ENCODE peak calls at places on chromosome 10, in nine cellular contexts. L, Z, N, B, Q, A, X, U and O are unnamed samples. For H3K9me3, the result is how much of the 10 kb centered on the place peaks cover.

GRCh38 chr10:118732253-118733194 is 22.2 kb downstream of the CACUL1 start:
- DNase-seq in Z (no peak), A (no peak), U (no peak), Q (no peak), N (no peak), L (no peak), B (no peak), X (no peak), O (no peak)

GRCh38 chr10:110013615-110014293 is 6.0 kb downstream of the ADD3 start:
- DNase-seq in L (no peak), X (no peak), U (no peak), N (no peak), A (no peak), Q (peak), B (no peak), Z (peak), O (no peak)

GRCh38 chr10:30857803-30858202 is 173.9 kb downstream of the ZNF438 start:
- DNase-seq in U (peak), L (peak), Q (no peak), X (no peak), N (no peak), B (no peak), Z (peak), A (peak), O (no peak)

GRCh38 chr10:71039551-71039950 is 151.2 kb upstream of the PCBD1 start:
- DNase-seq in Q (no peak), N (no peak), B (peak), A (no peak), L (no peak), X (no peak), Z (no peak), U (no peak), O (no peak)

GRCh38 chr10:112977294-112977951 is 27.4 kb downstream of the TCF7L2 start:
- DNase-seq in B (no peak), L (no peak), Z (no peak), U (no peak), Q (no peak), A (no peak), X (no peak), N (no peak), O (no peak)

GRCh38 chr10:83983578-83984255 is 155.6 kb upstream of the GHITM start:
- DNase-seq in U (no peak), B (no peak), L (no peak), N (no peak), X (peak), Q (no peak), Z (peak), A (no peak), O (no peak)

GRCh38 chr10:104277785-104278184 is 8.8 kb downstream of the GSTO2 start:
- DNase-seq in Z (no peak), U (no peak), X (no peak), Q (no peak), A (no peak), L (no peak), B (no peak), N (no peak), O (no peak)

GRCh38 chr10:14056545-14057332 is 274.0 kb downstream of the FRMD4A start:
- DNase-seq in A (no peak), B (no peak), Z (no peak), Q (no peak), X (no peak), N (peak), U (no peak), L (peak), O (no peak)

GRCh38 chr10:108352771-108353170 is 1188.3 kb upstream of the SORCS1 start:
- DNase-seq in N (no peak), Z (no peak), Q (no peak), B (no peak), U (no peak), X (no peak), A (no peak), L (no peak), O (no peak)

GRCh38 chr10:52488606-52489485 is 174.8 kb downstream of the DKK1 start:
- DNase-seq in Z (peak), X (peak), A (no peak), U (no peak), N (peak), L (peak), B (no peak), Q (no peak), O (no peak)

GRCh38 chr10:91140995-91141549 is 79.4 kb upstream of the PCGF5 start:
- DNase-seq in N (no peak), Q (no peak), X (no peak), A (no peak), B (no peak), L (no peak), Z (no peak), U (no peak), O (no peak)

GRCh38 chr10:125407557-125407956 is 247.2 kb upstream of the CTBP2 start:
- DNase-seq in U (no peak), B (no peak), Z (no peak), X (no peak), Q (no peak), N (no peak), A (no peak), L (no peak), O (no peak)

GRCh38 chr10:104784452-104784851 is 143.4 kb downstream of the SORCS3 start:
- DNase-seq in X (no peak), A (no peak), N (no peak), Q (no peak), U (no peak), B (no peak), L (no peak), Z (no peak), O (no peak)

GRCh38 chr10:11113156-11113555 is 95.5 kb downstream of the CELF2 start:
- DNase-seq in X (no peak), B (no peak), A (no peak), Z (no peak), Q (peak), N (no peak), U (no peak), L (no peak), O (no peak)

DNA sequence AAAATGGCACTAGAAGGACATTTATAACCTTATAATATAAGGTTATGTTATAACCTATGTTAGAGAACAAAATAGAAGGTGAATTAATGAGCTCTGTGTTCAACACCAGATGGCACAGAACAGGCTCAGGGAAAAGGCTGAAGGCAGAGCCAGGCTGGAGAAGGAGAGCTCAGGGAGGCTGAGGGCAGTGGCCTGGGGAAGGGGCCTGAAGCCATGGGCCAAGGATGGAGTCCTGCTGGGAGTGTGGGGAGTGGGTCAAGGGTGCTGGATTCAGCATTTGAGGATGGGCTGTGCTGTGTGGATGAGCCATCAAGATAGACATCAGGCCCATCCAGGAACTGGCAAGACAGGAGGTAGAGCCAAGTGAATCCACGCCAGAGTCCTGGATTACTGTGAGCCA is 218.8 kb downstream of the ZNF248 start:
- DNase-seq in X (no peak), U (no peak), B (no peak), N (no peak), L (no peak), Q (no peak), A (no peak), Z (no peak), O (no peak)
- H3K9me3 ChIP-seq in X (under half), U (under half), B (under half), N (under half), L (under half), Q (under half), A (under half), Z (under half), O (under half)

GRCh38 chr10:116850058-116850611 is 836 bp downstream of the ENO4 start:
- DNase-seq in N (no peak), A (no peak), L (no peak), Q (no peak), B (no peak), Z (no peak), X (no peak), U (no peak), O (no peak)
- H3K9me3 ChIP-seq in N (under half), A (under half), L (under half), Q (under half), B (under half), Z (under half), X (under half), U (under half), O (under half)

GRCh38 chr10:131810036-131810804 is 90.6 kb upstream of the PPP2R2D start:
- DNase-seq in L (no peak), B (no peak), U (no peak), A (no peak), X (no peak), Z (no peak), N (no peak), Q (no peak), O (no peak)
- H3K9me3 ChIP-seq in L (under half), B (under half), U (under half), A (under half), X (under half), Z (under half), N (under half), Q (under half), O (under half)

DNA sequence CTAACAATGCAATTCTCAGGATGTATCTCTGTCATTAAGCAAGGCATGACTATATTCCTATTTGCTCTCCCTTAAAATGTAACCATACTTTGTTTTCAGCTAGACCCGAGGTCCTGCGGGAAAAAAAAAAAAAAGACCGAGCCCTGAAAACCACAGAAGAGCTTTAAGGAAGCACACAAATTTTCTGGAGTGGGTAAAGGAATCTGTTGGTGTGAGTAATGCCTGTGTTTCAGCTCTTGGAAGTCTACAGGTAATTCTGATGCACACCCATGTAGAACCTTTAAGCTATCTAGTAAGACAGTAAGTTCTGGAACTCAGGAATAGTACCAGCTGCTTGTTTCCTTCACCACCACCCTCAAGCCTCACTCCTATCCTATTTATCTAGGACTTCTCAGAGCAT is 351.1 kb downstream of the PARD3 start:
- DNase-seq in U (no peak), N (no peak), Q (no peak), Z (no peak), A (no peak), L (no peak), B (no peak), X (no peak), O (no peak)
- H3K9me3 ChIP-seq in U (under half), N (under half), Q (under half), Z (under half), A (under half), L (under half), B (under half), X (under half), O (under half)

GRCh38 chr10:133473270-133473669 is 19.5 kb downstream of the SCART1 start:
- DNase-seq in Q (no peak), X (no peak), U (no peak), L (no peak), Z (no peak), A (no peak), B (no peak), N (no peak), O (no peak)

GRCh38 chr10:133474833-133475734 is 21.3 kb downstream of the SCART1 start:
- DNase-seq in X (no peak), U (no peak), Q (peak), N (no peak), Z (no peak), L (no peak), A (no peak), B (no peak), O (no peak)

GRCh38 chr10:133475821-133476640 is 22.3 kb downstream of the SCART1 start:
- DNase-seq in A (no peak), L (no peak), B (no peak), N (no peak), U (no peak), X (no peak), Z (no peak), Q (no peak), O (no peak)

GRCh38 chr10:133471300-133472109 is 17.8 kb downstream of the SCART1 start:
- DNase-seq in L (no peak), A (no peak), N (no peak), Z (no peak), X (no peak), Q (no peak), U (no peak), B (no peak), O (no peak)

DNA sequence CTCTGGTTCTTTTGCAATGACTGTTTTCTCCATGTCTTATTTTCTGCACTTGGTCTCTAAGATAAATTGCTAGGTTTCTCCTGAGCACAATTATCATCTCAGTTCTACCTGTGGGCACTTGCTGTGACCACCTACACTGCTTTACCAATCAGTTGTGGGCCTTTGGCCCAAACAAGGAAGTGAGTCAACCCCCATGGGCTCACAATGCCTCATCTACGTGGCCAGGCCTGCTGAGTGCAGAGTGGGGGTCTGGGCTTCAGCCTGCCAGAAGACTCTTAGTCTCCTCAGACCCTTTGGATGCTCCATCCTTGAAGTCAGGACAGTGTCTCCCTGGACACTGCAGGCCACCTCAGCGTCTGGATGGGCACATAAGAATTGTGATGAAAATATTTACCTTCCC is 20.3 kb downstream of the SCART1 start:
- DNase-seq in X (no peak), B (no peak), N (no peak), Z (no peak), Q (no peak), A (no peak), U (no peak), L (no peak), O (no peak)
- H3K9me3 ChIP-seq in X (under half), B (under half), N (under half), Z (under half), Q (under half), A (under half), U (under half), L (under half), O (under half)